ENCODE peak calls at places on chromosomes 6 and 20, in four cellular contexts. One of them, this sample, is unnamed.

GRCh38 chr6:38058022-38058421 is 238.5 kb downstream of the ZFAND3 start:
- DNase-seq in IMR-90: peak
- DNase-seq in K562: no peak
- DNase-seq in GM12878: peak
- DNase-seq in this sample: no peak

GRCh38 chr20:25745738-25746137 is 49.1 kb upstream of the ZNF337 start:
- DNase-seq in IMR-90: no peak
- DNase-seq in K562: no peak
- DNase-seq in GM12878: no peak
- DNase-seq in this sample: no peak

GRCh38 chr20:41058007-41058673 is 29.5 kb downstream of the TOP1 start:
- DNase-seq in IMR-90: peak
- DNase-seq in K562: peak
- DNase-seq in GM12878: no peak
- DNase-seq in this sample: peak

GRCh38 chr20:49459684-49460083 is 22.8 kb downstream of the KCNB1 start:
- DNase-seq in IMR-90: no peak
- DNase-seq in K562: no peak
- DNase-seq in GM12878: no peak
- DNase-seq in this sample: no peak

GRCh38 chr6:49202923-49203322 is 260.1 kb downstream of the MMUT start:
- DNase-seq in IMR-90: no peak
- DNase-seq in K562: no peak
- DNase-seq in GM12878: no peak
- DNase-seq in this sample: no peak

GRCh38 chr6:169500688-169501087 is 201.1 kb downstream of the WDR27 start:
- DNase-seq in IMR-90: no peak
- DNase-seq in K562: no peak
- DNase-seq in GM12878: no peak
- DNase-seq in this sample: no peak

GRCh38 chr20:17560344-17561074 is 9.4 kb upstream of the DSTN start:
- DNase-seq in IMR-90: no peak
- DNase-seq in K562: no peak
- DNase-seq in GM12878: no peak
- DNase-seq in this sample: no peak

GRCh38 chr6:36673882-36674281 is 4.6 kb upstream of the CDKN1A start:
- DNase-seq in IMR-90: no peak
- DNase-seq in K562: no peak
- DNase-seq in GM12878: no peak
- DNase-seq in this sample: no peak

GRCh38 chr6:11536795-11537194 is 754 bp upstream of the TMEM170B start:
- DNase-seq in IMR-90: no peak
- DNase-seq in K562: peak
- DNase-seq in GM12878: no peak
- DNase-seq in this sample: no peak

GRCh38 chr6:16654703-16655102 is 106.6 kb downstream of the ATXN1 start:
- DNase-seq in IMR-90: no peak
- DNase-seq in K562: no peak
- DNase-seq in GM12878: no peak
- DNase-seq in this sample: no peak

GRCh38 chr6:130674604-130675003 is 152.6 kb upstream of the SMLR1 start:
- DNase-seq in IMR-90: no peak
- DNase-seq in K562: no peak
- DNase-seq in GM12878: no peak
- DNase-seq in this sample: peak

DNA sequence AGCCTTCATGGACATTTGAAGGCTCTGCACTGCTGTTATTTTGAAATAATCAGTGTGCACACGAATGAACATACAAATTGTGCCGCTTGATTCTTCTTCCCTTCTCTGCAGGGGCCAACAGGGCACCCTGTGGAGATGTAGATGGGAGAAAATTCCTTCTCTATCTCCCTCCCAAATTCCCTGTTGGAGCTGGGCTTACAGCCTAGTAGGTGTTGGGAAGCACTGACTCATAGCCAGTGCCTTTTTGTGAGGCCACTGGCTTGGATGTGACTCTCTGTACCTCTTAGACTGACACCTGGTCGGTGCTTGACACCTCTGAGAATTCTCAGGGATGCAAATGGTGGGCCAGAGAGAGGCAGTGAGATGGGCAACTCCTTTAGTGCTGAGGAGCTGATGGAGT is 89.6 kb upstream of the MAP3K7 start:
- DNase-seq in IMR-90: no peak
- DNase-seq in K562: no peak
- DNase-seq in GM12878: no peak
- DNase-seq in this sample: no peak
- TF ChIP-seq FOS in IMR-90: no peak
- TF ChIP-seq FOS in K562: no peak
- TF ChIP-seq FOS in GM12878: no peak
- TF ChIP-seq FOS in this sample: no peak

GRCh38 chr6:56692586-56693245 is 50.0 kb upstream of the DST start:
- DNase-seq in IMR-90: peak
- DNase-seq in K562: no peak
- DNase-seq in GM12878: no peak
- DNase-seq in this sample: no peak

GRCh38 chr6:56695702-56696101 is 53.0 kb upstream of the DST start:
- DNase-seq in IMR-90: peak
- DNase-seq in K562: no peak
- DNase-seq in GM12878: no peak
- DNase-seq in this sample: peak

GRCh38 chr6:56693988-56694387 is 51.3 kb upstream of the DST start:
- DNase-seq in IMR-90: no peak
- DNase-seq in K562: no peak
- DNase-seq in GM12878: no peak
- DNase-seq in this sample: peak

GRCh38 chr6:56691201-56691595 is 48.5 kb upstream of the DST start:
- DNase-seq in IMR-90: no peak
- DNase-seq in K562: no peak
- DNase-seq in GM12878: no peak
- DNase-seq in this sample: no peak

DNA sequence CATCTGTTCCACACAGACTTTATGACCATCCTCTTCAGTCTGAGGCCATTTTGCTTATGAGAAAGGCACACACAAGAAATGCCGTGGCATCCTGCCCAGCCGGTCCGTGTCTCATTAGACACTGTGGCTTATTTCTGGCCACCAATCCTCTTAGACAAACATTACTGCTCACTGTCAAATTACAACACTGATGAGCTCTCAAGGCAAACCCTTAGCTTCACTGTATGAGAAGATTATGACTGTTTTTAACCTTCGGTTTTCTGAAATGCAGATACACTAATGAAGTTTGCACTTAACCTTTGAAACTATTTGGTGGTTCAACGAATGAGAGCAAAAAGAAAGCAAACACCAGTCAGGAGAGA is 50.5 kb upstream of the DST start:
- DNase-seq in IMR-90: peak
- DNase-seq in K562: no peak
- DNase-seq in GM12878: no peak
- DNase-seq in this sample: no peak
- TF ChIP-seq FOS in IMR-90: no peak
- TF ChIP-seq FOS in K562: no peak
- TF ChIP-seq FOS in GM12878: no peak
- TF ChIP-seq FOS in this sample: no peak

GRCh38 chr20:19745106-19745505 is 13.0 kb upstream of the RIN2 start:
- DNase-seq in IMR-90: no peak
- DNase-seq in K562: no peak
- DNase-seq in GM12878: no peak
- DNase-seq in this sample: no peak

GRCh38 chr20:19748687-19749086 is 9.4 kb upstream of the RIN2 start:
- DNase-seq in IMR-90: no peak
- DNase-seq in K562: no peak
- DNase-seq in GM12878: no peak
- DNase-seq in this sample: no peak

GRCh38 chr20:19747903-19748302 is 10.2 kb upstream of the RIN2 start:
- DNase-seq in IMR-90: no peak
- DNase-seq in K562: no peak
- DNase-seq in GM12878: no peak
- DNase-seq in this sample: no peak

GRCh38 chr20:19745584-19745983 is 12.5 kb upstream of the RIN2 start:
- DNase-seq in IMR-90: no peak
- DNase-seq in K562: no peak
- DNase-seq in GM12878: no peak
- DNase-seq in this sample: no peak

DNA sequence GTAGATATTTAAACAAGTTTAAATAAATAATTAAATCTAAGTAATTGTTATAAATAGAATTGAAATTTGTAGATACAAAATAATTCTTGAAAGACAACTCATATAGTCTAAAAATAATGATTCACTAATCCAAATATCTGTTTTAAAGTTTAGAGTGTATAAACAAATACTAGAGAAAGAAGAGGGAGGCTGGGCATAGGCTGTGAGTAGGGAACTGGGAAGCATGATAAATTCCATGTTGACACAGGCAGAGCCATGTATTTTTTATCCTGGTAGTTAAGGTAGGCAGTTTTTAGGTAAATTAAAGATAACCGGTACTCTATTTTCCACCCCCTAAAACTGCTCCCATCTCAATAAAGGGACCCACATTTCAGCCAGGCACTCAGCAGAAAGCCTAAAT is 11.7 kb upstream of the RIN2 start:
- DNase-seq in IMR-90: no peak
- DNase-seq in K562: no peak
- DNase-seq in GM12878: no peak
- DNase-seq in this sample: no peak
- TF ChIP-seq FOS in IMR-90: no peak
- TF ChIP-seq FOS in K562: no peak
- TF ChIP-seq FOS in GM12878: no peak
- TF ChIP-seq FOS in this sample: no peak

DNA sequence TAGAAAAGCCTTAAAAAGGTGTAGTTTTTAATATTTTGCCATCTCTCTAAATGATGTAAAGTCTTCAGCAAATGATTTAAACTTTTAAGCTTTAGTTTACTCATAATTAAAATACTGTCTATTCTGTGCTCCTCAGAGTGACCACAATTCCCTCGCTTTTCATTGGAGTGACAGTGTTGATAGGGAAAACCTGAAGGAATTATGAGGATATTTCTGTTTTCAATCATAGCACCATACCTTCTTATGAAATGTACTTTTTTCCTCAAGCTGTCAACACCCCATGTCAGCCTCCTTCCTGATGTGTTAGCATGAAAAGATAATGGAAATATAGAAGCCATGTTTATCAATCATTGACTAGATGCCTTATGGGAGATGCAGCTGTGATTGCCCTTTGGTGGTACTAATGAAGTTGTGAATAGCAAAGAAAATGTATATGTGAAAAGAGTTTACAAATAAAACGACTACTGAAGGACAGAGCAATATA is 145.4 kb upstream of the EYS start:
- DNase-seq in IMR-90: no peak
- DNase-seq in K562: no peak
- DNase-seq in GM12878: no peak
- DNase-seq in this sample: no peak
- TF ChIP-seq FOS in IMR-90: no peak
- TF ChIP-seq FOS in K562: no peak
- TF ChIP-seq FOS in GM12878: no peak
- TF ChIP-seq FOS in this sample: no peak

DNA sequence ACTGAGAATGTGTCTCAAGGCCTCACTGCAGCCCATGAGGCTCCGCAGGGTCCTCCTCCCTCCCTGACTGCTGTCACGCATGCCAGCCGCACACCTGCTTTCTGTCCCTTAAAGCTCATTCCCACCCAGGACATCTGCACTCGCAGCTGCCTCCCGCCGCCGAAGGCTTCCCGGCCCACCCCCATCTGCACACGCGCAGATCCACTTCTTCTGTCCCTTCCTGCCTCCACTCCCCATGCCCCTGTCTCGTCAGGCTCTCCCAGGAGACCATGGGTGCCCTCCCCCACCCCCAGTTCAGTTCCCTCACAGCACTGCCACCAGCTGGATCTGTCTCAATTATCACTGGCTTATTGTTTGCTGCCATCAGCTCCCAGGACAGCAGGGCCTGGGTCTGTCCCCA is 63.0 kb downstream of the RIPOR3 start:
- DNase-seq in IMR-90: no peak
- DNase-seq in K562: no peak
- DNase-seq in GM12878: no peak
- DNase-seq in this sample: no peak
- TF ChIP-seq FOS in IMR-90: no peak
- TF ChIP-seq FOS in K562: no peak
- TF ChIP-seq FOS in GM12878: no peak
- TF ChIP-seq FOS in this sample: no peak

DNA sequence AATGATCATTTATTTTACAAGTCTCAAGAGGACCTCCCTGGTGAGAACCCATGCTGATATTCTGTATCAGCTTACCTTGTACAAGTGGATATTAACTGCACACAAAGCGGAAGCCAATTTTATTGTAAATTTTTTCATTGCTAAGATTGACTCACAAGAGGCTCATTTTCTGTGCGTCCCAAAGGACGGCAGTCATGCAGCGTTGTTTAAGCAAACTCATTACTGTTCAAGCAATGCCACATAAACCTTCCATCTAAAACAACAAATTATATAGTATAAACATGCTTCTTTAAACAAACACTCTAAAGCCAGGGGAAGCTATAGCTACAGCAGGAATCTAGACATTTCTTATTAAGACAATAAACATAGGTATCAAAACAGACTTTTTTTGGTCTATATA is 575.3 kb downstream of the FRK start:
- DNase-seq in IMR-90: peak
- DNase-seq in K562: no peak
- DNase-seq in GM12878: no peak
- DNase-seq in this sample: no peak
- TF ChIP-seq FOS in IMR-90: no peak
- TF ChIP-seq FOS in K562: no peak
- TF ChIP-seq FOS in GM12878: no peak
- TF ChIP-seq FOS in this sample: no peak

DNA sequence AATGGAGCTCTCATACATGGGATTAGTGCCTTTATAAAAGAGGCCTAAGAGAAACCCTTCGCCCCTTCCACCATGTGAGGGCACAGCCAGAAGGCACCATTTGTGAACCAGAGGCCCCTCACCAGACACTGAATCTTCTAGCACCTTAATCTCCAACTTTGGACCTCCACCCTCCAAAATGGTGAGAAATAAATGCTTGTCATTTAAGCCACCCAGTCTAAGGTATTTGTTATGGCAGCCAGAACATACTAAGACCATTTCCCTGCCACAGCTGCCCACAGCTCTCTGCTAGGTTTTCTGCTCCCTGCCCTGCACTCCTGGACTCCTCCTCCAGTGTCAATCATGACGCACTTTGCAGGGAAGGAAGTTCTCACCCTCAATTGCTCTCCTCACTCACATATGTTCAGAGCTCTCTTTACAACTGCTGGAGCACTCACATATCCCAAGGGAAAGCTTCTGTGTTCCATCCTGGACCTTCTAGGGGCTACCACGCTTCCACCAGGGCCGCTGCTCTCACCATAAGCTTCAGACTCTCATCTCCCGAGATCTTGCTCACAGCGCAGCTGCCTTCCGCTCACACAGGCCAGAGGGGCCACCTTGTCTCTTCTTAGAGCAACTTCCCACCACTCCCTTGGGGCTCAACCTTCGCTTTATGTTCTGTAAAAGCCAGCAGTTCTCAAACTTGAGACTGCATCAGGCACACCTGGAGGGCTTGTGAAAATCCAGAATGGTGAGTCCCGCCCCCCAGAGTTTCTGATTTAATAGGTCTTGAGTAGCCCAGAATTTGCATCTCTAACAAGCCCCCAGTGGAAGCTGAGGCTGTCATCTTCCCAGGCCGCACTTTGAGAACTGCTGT is 1.6 kb upstream of the LY86 start:
- DNase-seq in IMR-90: no peak
- DNase-seq in K562: no peak
- DNase-seq in GM12878: peak
- DNase-seq in this sample: no peak
- TF ChIP-seq FOS in IMR-90: no peak
- TF ChIP-seq FOS in K562: no peak
- TF ChIP-seq FOS in GM12878: no peak
- TF ChIP-seq FOS in this sample: no peak

GRCh38 chr6:6905961-6906518 is 201.7 kb upstream of the RREB1 start:
- DNase-seq in IMR-90: no peak
- DNase-seq in K562: peak
- DNase-seq in GM12878: no peak
- DNase-seq in this sample: no peak
- TF ChIP-seq FOS in IMR-90: no peak
- TF ChIP-seq FOS in K562: no peak
- TF ChIP-seq FOS in GM12878: no peak
- TF ChIP-seq FOS in this sample: no peak